ENCODE peak calls at places on chromosomes 11 and 22, in eight cellular contexts. One of them, this sample, is unnamed.

GRCh38 chr11:126544311-126545056 is 189.0 kb downstream of the ST3GAL4 start:
- DNase-seq in testis: peak
- DNase-seq in IMR-90: peak
- DNase-seq in left ventricle myocardium inferior: no peak
- DNase-seq in cardiac fibroblast: peak
- DNase-seq in lung: no peak
- DNase-seq in lower lobe of right lung: no peak
- DNase-seq in mucosa of descending colon: no peak
- DNase-seq in this sample: peak

GRCh38 chr11:61769169-61769920 is 16.9 kb downstream of the MYRF start:
- DNase-seq in testis: no peak
- DNase-seq in IMR-90: peak
- DNase-seq in left ventricle myocardium inferior: no peak
- DNase-seq in cardiac fibroblast: peak
- DNase-seq in lung: no peak
- DNase-seq in lower lobe of right lung: peak
- DNase-seq in mucosa of descending colon: no peak
- DNase-seq in this sample: peak

GRCh38 chr22:21760640-21761039 is 25.0 kb upstream of the YPEL1 start:
- DNase-seq in testis: no peak
- DNase-seq in IMR-90: peak
- DNase-seq in left ventricle myocardium inferior: no peak
- DNase-seq in cardiac fibroblast: peak
- DNase-seq in lung: no peak
- DNase-seq in lower lobe of right lung: no peak
- DNase-seq in mucosa of descending colon: no peak
- DNase-seq in this sample: peak

GRCh38 chr11:4884341-4884740 is 2.6 kb downstream of the OR51T1 start:
- DNase-seq in testis: no peak
- DNase-seq in IMR-90: no peak
- DNase-seq in left ventricle myocardium inferior: no peak
- DNase-seq in cardiac fibroblast: no peak
- DNase-seq in lung: no peak
- DNase-seq in lower lobe of right lung: no peak
- DNase-seq in mucosa of descending colon: no peak
- DNase-seq in this sample: peak

GRCh38 chr11:36578458-36578857 is 10.7 kb downstream of the RAG1 start:
- DNase-seq in testis: no peak
- DNase-seq in IMR-90: no peak
- DNase-seq in left ventricle myocardium inferior: no peak
- DNase-seq in cardiac fibroblast: no peak
- DNase-seq in lung: no peak
- DNase-seq in lower lobe of right lung: no peak
- DNase-seq in mucosa of descending colon: no peak
- DNase-seq in this sample: no peak

GRCh38 chr22:42178910-42179495 is 48.4 kb upstream of the CYP2D6 start:
- DNase-seq in testis: no peak
- DNase-seq in IMR-90: no peak
- DNase-seq in left ventricle myocardium inferior: no peak
- DNase-seq in cardiac fibroblast: no peak
- DNase-seq in lung: no peak
- DNase-seq in lower lobe of right lung: no peak
- DNase-seq in mucosa of descending colon: no peak
- DNase-seq in this sample: no peak

GRCh38 chr11:27296406-27296994 is 66.5 kb downstream of the CCDC34 start:
- DNase-seq in testis: no peak
- DNase-seq in IMR-90: peak
- DNase-seq in left ventricle myocardium inferior: no peak
- DNase-seq in cardiac fibroblast: peak
- DNase-seq in lung: no peak
- DNase-seq in lower lobe of right lung: no peak
- DNase-seq in mucosa of descending colon: no peak
- DNase-seq in this sample: peak

GRCh38 chr11:76598426-76598839 is 72.1 kb downstream of the LRRC32 start:
- DNase-seq in testis: peak
- DNase-seq in IMR-90: peak
- DNase-seq in left ventricle myocardium inferior: no peak
- DNase-seq in cardiac fibroblast: peak
- DNase-seq in lung: no peak
- DNase-seq in lower lobe of right lung: no peak
- DNase-seq in mucosa of descending colon: peak
- DNase-seq in this sample: peak

GRCh38 chr11:15307600-15307999 is 192.9 kb downstream of the INSC start:
- DNase-seq in testis: no peak
- DNase-seq in IMR-90: no peak
- DNase-seq in left ventricle myocardium inferior: no peak
- DNase-seq in cardiac fibroblast: no peak
- DNase-seq in lung: no peak
- DNase-seq in lower lobe of right lung: no peak
- DNase-seq in mucosa of descending colon: no peak
- DNase-seq in this sample: no peak

GRCh38 chr22:33829549-33830280 is 90.6 kb downstream of the LARGE1 start:
- DNase-seq in testis: no peak
- DNase-seq in IMR-90: no peak
- DNase-seq in left ventricle myocardium inferior: no peak
- DNase-seq in cardiac fibroblast: no peak
- DNase-seq in lung: no peak
- DNase-seq in lower lobe of right lung: no peak
- DNase-seq in mucosa of descending colon: no peak
- DNase-seq in this sample: no peak

GRCh38 chr22:46900549-46900948 is 138.1 kb downstream of the TBC1D22A start:
- DNase-seq in testis: no peak
- DNase-seq in IMR-90: no peak
- DNase-seq in left ventricle myocardium inferior: no peak
- DNase-seq in cardiac fibroblast: no peak
- DNase-seq in lung: no peak
- DNase-seq in lower lobe of right lung: no peak
- DNase-seq in mucosa of descending colon: no peak
- DNase-seq in this sample: no peak

GRCh38 chr22:45696227-45696626 is 24.6 kb downstream of the ATXN10 start:
- DNase-seq in testis: no peak
- DNase-seq in IMR-90: no peak
- DNase-seq in left ventricle myocardium inferior: no peak
- DNase-seq in cardiac fibroblast: no peak
- DNase-seq in lung: no peak
- DNase-seq in lower lobe of right lung: no peak
- DNase-seq in mucosa of descending colon: no peak
- DNase-seq in this sample: no peak
- TF ChIP-seq CTCF in testis: no peak
- TF ChIP-seq CTCF in IMR-90: no peak
- TF ChIP-seq CTCF in left ventricle myocardium inferior: no peak
- TF ChIP-seq CTCF in cardiac fibroblast: no peak
- TF ChIP-seq CTCF in lung: no peak
- TF ChIP-seq CTCF in lower lobe of right lung: no peak
- TF ChIP-seq CTCF in mucosa of descending colon: no peak
- TF ChIP-seq CTCF in this sample: no peak

GRCh38 chr11:3231851-3232744 is at the start of gene MRGPRE:
- DNase-seq in testis: no peak
- DNase-seq in IMR-90: no peak
- DNase-seq in left ventricle myocardium inferior: peak
- DNase-seq in cardiac fibroblast: no peak
- DNase-seq in lung: peak
- DNase-seq in lower lobe of right lung: peak
- DNase-seq in mucosa of descending colon: no peak
- DNase-seq in this sample: no peak
- H3K4me3 ChIP-seq in testis: peak
- H3K4me3 ChIP-seq in IMR-90: no peak
- H3K4me3 ChIP-seq in left ventricle myocardium inferior: peak
- H3K4me3 ChIP-seq in cardiac fibroblast: no peak
- H3K4me3 ChIP-seq in lung: no peak
- H3K4me3 ChIP-seq in lower lobe of right lung: peak
- H3K4me3 ChIP-seq in mucosa of descending colon: no peak
- H3K4me3 ChIP-seq in this sample: no peak

GRCh38 chr11:129375731-129376657 is at the start of gene BARX2:
- DNase-seq in testis: peak
- DNase-seq in IMR-90: peak
- DNase-seq in left ventricle myocardium inferior: peak
- DNase-seq in cardiac fibroblast: peak
- DNase-seq in lung: peak
- DNase-seq in lower lobe of right lung: peak
- DNase-seq in mucosa of descending colon: peak
- DNase-seq in this sample: peak
- TF ChIP-seq CTCF in testis: no peak
- TF ChIP-seq CTCF in IMR-90: peak
- TF ChIP-seq CTCF in left ventricle myocardium inferior: peak
- TF ChIP-seq CTCF in cardiac fibroblast: peak
- TF ChIP-seq CTCF in lung: peak
- TF ChIP-seq CTCF in lower lobe of right lung: peak
- TF ChIP-seq CTCF in mucosa of descending colon: peak
- TF ChIP-seq CTCF in this sample: peak

DNA sequence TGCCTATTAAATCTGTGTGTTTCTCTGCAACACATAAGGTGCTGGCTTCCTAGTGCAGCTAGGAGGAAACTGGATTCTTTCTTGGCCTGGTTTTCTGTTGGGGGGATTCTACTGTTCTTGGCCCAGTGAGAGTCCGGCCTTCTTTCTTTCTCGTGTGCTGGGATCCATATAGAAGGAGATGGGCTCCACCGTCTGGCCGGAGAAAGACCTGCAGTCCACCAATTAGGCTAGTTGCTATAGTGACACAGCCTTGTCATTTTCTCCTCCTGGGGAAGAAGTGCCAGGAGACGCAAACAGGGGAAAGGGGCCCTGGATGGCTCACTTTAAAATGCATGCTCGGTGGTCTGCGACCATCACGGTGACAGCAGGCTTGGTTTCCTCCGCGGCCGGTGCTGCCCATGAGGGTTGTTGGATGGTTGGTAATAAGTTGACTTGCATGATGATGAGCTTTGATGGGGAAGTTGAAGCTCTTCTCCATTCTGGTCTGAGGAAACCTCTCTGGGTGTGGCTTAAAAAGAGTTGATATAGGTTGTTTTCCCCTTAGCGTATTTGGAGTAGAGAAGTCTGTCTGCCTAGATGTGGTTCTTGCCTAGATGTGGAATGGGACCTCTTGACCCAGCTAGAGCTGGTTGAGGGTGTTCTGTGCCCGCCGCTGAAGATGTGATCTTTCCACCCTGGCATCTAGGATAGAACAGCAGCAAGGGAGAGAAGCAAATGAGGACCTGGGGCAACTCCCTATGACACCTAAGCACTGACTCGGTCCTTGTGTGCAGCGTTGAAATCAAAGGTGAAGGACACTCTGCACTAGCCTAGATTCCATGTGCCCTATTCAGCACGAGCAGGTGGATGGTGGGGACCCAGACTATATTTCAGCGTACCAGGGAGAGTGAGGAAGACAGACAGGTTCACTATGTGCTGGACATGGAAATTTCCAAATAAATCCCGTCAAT is 1335.0 kb downstream of the BRD1 start:
- DNase-seq in testis: peak
- DNase-seq in IMR-90: peak
- DNase-seq in left ventricle myocardium inferior: peak
- DNase-seq in cardiac fibroblast: peak
- DNase-seq in lung: peak
- DNase-seq in lower lobe of right lung: peak
- DNase-seq in mucosa of descending colon: no peak
- DNase-seq in this sample: peak
- H3K4me3 ChIP-seq in testis: no peak
- H3K4me3 ChIP-seq in IMR-90: no peak
- H3K4me3 ChIP-seq in left ventricle myocardium inferior: no peak
- H3K4me3 ChIP-seq in cardiac fibroblast: no peak
- H3K4me3 ChIP-seq in lung: no peak
- H3K4me3 ChIP-seq in lower lobe of right lung: no peak
- H3K4me3 ChIP-seq in mucosa of descending colon: no peak
- H3K4me3 ChIP-seq in this sample: no peak

GRCh38 chr11:63681208-63682044 is at the start of gene RTN3:
- DNase-seq in testis: peak
- DNase-seq in IMR-90: peak
- DNase-seq in left ventricle myocardium inferior: peak
- DNase-seq in cardiac fibroblast: peak
- DNase-seq in lung: peak
- DNase-seq in lower lobe of right lung: peak
- DNase-seq in mucosa of descending colon: peak
- DNase-seq in this sample: peak
- TF ChIP-seq CTCF in testis: no peak
- TF ChIP-seq CTCF in IMR-90: peak
- TF ChIP-seq CTCF in left ventricle myocardium inferior: peak
- TF ChIP-seq CTCF in cardiac fibroblast: no peak
- TF ChIP-seq CTCF in lung: peak
- TF ChIP-seq CTCF in lower lobe of right lung: no peak
- TF ChIP-seq CTCF in mucosa of descending colon: peak
- TF ChIP-seq CTCF in this sample: no peak

This sample was measured in astrocyte of the spinal cord.